ENCODE peak calls at places on chromosome 2, in five cellular contexts. One of them, this sample, is unnamed.

GRCh38 chr2:161134547-161135518 is 25.4 kb upstream of the TANK start:
- DNase-seq in activated T-helper 1 cell treated with Interleukin-2 at 50 U/mL for 16 hours: no peak
- DNase-seq in left ventricle myocardium superior: no peak
- DNase-seq in stimulated activated CD8-positive, alpha-beta memory T cell treated with anti-CD3 and anti-CD28 coated beads, Interleukin-2, amount 100 ng/mL, for 1 hour: no peak
- DNase-seq in HuH-7: no peak
- DNase-seq in this sample: no peak

GRCh38 chr2:240255811-240256703 is 115.6 kb upstream of the OTOS start:
- DNase-seq in activated T-helper 1 cell treated with Interleukin-2 at 50 U/mL for 16 hours: no peak
- DNase-seq in left ventricle myocardium superior: peak; percentile 53
- DNase-seq in stimulated activated CD8-positive, alpha-beta memory T cell treated with anti-CD3 and anti-CD28 coated beads, Interleukin-2, amount 100 ng/mL, for 1 hour: no peak
- DNase-seq in HuH-7: no peak
- DNase-seq in this sample: no peak

GRCh38 chr2:40101076-40101688 is 322.1 kb upstream of the THUMPD2 start:
- DNase-seq in activated T-helper 1 cell treated with Interleukin-2 at 50 U/mL for 16 hours: no peak
- DNase-seq in left ventricle myocardium superior: no peak
- DNase-seq in stimulated activated CD8-positive, alpha-beta memory T cell treated with anti-CD3 and anti-CD28 coated beads, Interleukin-2, amount 100 ng/mL, for 1 hour: no peak
- DNase-seq in HuH-7: no peak
- DNase-seq in this sample: no peak

GRCh38 chr2:174829550-174829949 is 65.3 kb upstream of the CHRNA1 start:
- DNase-seq in activated T-helper 1 cell treated with Interleukin-2 at 50 U/mL for 16 hours: no peak
- DNase-seq in left ventricle myocardium superior: no peak
- DNase-seq in stimulated activated CD8-positive, alpha-beta memory T cell treated with anti-CD3 and anti-CD28 coated beads, Interleukin-2, amount 100 ng/mL, for 1 hour: no peak
- DNase-seq in HuH-7: no peak
- DNase-seq in this sample: no peak

GRCh38 chr2:6914829-6915228 is 2.4 kb upstream of the RNF144A start:
- DNase-seq in activated T-helper 1 cell treated with Interleukin-2 at 50 U/mL for 16 hours: no peak
- DNase-seq in left ventricle myocardium superior: no peak
- DNase-seq in stimulated activated CD8-positive, alpha-beta memory T cell treated with anti-CD3 and anti-CD28 coated beads, Interleukin-2, amount 100 ng/mL, for 1 hour: no peak
- DNase-seq in HuH-7: no peak
- DNase-seq in this sample: no peak

GRCh38 chr2:240165638-240166037 is 25.2 kb upstream of the OTOS start:
- DNase-seq in activated T-helper 1 cell treated with Interleukin-2 at 50 U/mL for 16 hours: no peak
- DNase-seq in left ventricle myocardium superior: peak; percentile 6
- DNase-seq in stimulated activated CD8-positive, alpha-beta memory T cell treated with anti-CD3 and anti-CD28 coated beads, Interleukin-2, amount 100 ng/mL, for 1 hour: no peak
- DNase-seq in HuH-7: no peak
- DNase-seq in this sample: no peak

GRCh38 chr2:119647440-119648169 is 31.4 kb upstream of the TMEM177 start:
- DNase-seq in activated T-helper 1 cell treated with Interleukin-2 at 50 U/mL for 16 hours: no peak
- DNase-seq in left ventricle myocardium superior: no peak
- DNase-seq in stimulated activated CD8-positive, alpha-beta memory T cell treated with anti-CD3 and anti-CD28 coated beads, Interleukin-2, amount 100 ng/mL, for 1 hour: no peak
- DNase-seq in HuH-7: no peak
- DNase-seq in this sample: no peak

GRCh38 chr2:130834091-130834922 is 2.4 kb upstream of the ARHGEF4 start:
- DNase-seq in activated T-helper 1 cell treated with Interleukin-2 at 50 U/mL for 16 hours: no peak
- DNase-seq in left ventricle myocardium superior: no peak
- DNase-seq in stimulated activated CD8-positive, alpha-beta memory T cell treated with anti-CD3 and anti-CD28 coated beads, Interleukin-2, amount 100 ng/mL, for 1 hour: no peak
- DNase-seq in HuH-7: no peak
- DNase-seq in this sample: no peak

GRCh38 chr2:37583867-37584266 is 87.6 kb downstream of the CDC42EP3 start:
- DNase-seq in activated T-helper 1 cell treated with Interleukin-2 at 50 U/mL for 16 hours: no peak
- DNase-seq in left ventricle myocardium superior: no peak
- DNase-seq in stimulated activated CD8-positive, alpha-beta memory T cell treated with anti-CD3 and anti-CD28 coated beads, Interleukin-2, amount 100 ng/mL, for 1 hour: no peak
- DNase-seq in HuH-7: no peak
- DNase-seq in this sample: no peak

GRCh38 chr2:134338180-134338579 is 84.3 kb downstream of the MGAT5 start:
- DNase-seq in activated T-helper 1 cell treated with Interleukin-2 at 50 U/mL for 16 hours: no peak
- DNase-seq in left ventricle myocardium superior: no peak
- DNase-seq in stimulated activated CD8-positive, alpha-beta memory T cell treated with anti-CD3 and anti-CD28 coated beads, Interleukin-2, amount 100 ng/mL, for 1 hour: no peak
- DNase-seq in HuH-7: no peak
- DNase-seq in this sample: no peak

GRCh38 chr2:231167745-231168459 is 30.5 kb upstream of the ARMC9 start:
- DNase-seq in activated T-helper 1 cell treated with Interleukin-2 at 50 U/mL for 16 hours: no peak
- DNase-seq in left ventricle myocardium superior: no peak
- DNase-seq in stimulated activated CD8-positive, alpha-beta memory T cell treated with anti-CD3 and anti-CD28 coated beads, Interleukin-2, amount 100 ng/mL, for 1 hour: no peak
- DNase-seq in HuH-7: no peak
- DNase-seq in this sample: no peak

GRCh38 chr2:120522151-120522751 is 176.3 kb downstream of the INHBB start:
- DNase-seq in activated T-helper 1 cell treated with Interleukin-2 at 50 U/mL for 16 hours: no peak
- DNase-seq in left ventricle myocardium superior: peak; percentile 59
- DNase-seq in stimulated activated CD8-positive, alpha-beta memory T cell treated with anti-CD3 and anti-CD28 coated beads, Interleukin-2, amount 100 ng/mL, for 1 hour: no peak
- DNase-seq in HuH-7: no peak
- DNase-seq in this sample: no peak

GRCh38 chr2:101559576-101559975 is 84.7 kb upstream of the RFX8 start:
- DNase-seq in activated T-helper 1 cell treated with Interleukin-2 at 50 U/mL for 16 hours: no peak
- DNase-seq in left ventricle myocardium superior: peak; percentile 43
- DNase-seq in stimulated activated CD8-positive, alpha-beta memory T cell treated with anti-CD3 and anti-CD28 coated beads, Interleukin-2, amount 100 ng/mL, for 1 hour: no peak
- DNase-seq in HuH-7: no peak
- DNase-seq in this sample: no peak

GRCh38 chr2:176147215-176147789 is 4.0 kb upstream of the HOXD4 start:
- DNase-seq in activated T-helper 1 cell treated with Interleukin-2 at 50 U/mL for 16 hours: no peak
- DNase-seq in left ventricle myocardium superior: no peak
- DNase-seq in stimulated activated CD8-positive, alpha-beta memory T cell treated with anti-CD3 and anti-CD28 coated beads, Interleukin-2, amount 100 ng/mL, for 1 hour: no peak
- DNase-seq in HuH-7: no peak
- DNase-seq in this sample: no peak

GRCh38 chr2:64352292-64352691 is 101.7 kb upstream of the LGALSL start:
- DNase-seq in activated T-helper 1 cell treated with Interleukin-2 at 50 U/mL for 16 hours: no peak
- DNase-seq in left ventricle myocardium superior: no peak
- DNase-seq in stimulated activated CD8-positive, alpha-beta memory T cell treated with anti-CD3 and anti-CD28 coated beads, Interleukin-2, amount 100 ng/mL, for 1 hour: no peak
- DNase-seq in HuH-7: no peak
- DNase-seq in this sample: no peak

GRCh38 chr2:190607014-190607597 is 41.8 kb upstream of the NAB1 start:
- DNase-seq in activated T-helper 1 cell treated with Interleukin-2 at 50 U/mL for 16 hours: no peak
- DNase-seq in left ventricle myocardium superior: no peak
- DNase-seq in stimulated activated CD8-positive, alpha-beta memory T cell treated with anti-CD3 and anti-CD28 coated beads, Interleukin-2, amount 100 ng/mL, for 1 hour: no peak
- DNase-seq in HuH-7: no peak
- DNase-seq in this sample: no peak

GRCh38 chr2:116491292-116491691 is 1323.2 kb upstream of the DDX18 start:
- DNase-seq in activated T-helper 1 cell treated with Interleukin-2 at 50 U/mL for 16 hours: no peak
- DNase-seq in left ventricle myocardium superior: no peak
- DNase-seq in stimulated activated CD8-positive, alpha-beta memory T cell treated with anti-CD3 and anti-CD28 coated beads, Interleukin-2, amount 100 ng/mL, for 1 hour: no peak
- DNase-seq in HuH-7: no peak
- DNase-seq in this sample: no peak

GRCh38 chr2:141707486-141707885 is 423.3 kb downstream of the LRP1B start:
- DNase-seq in activated T-helper 1 cell treated with Interleukin-2 at 50 U/mL for 16 hours: no peak
- DNase-seq in left ventricle myocardium superior: no peak
- DNase-seq in stimulated activated CD8-positive, alpha-beta memory T cell treated with anti-CD3 and anti-CD28 coated beads, Interleukin-2, amount 100 ng/mL, for 1 hour: no peak
- DNase-seq in HuH-7: no peak
- DNase-seq in this sample: no peak

GRCh38 chr2:235034270-235035135 is 82.7 kb downstream of the SH3BP4 start:
- DNase-seq in activated T-helper 1 cell treated with Interleukin-2 at 50 U/mL for 16 hours: no peak
- DNase-seq in left ventricle myocardium superior: no peak
- DNase-seq in stimulated activated CD8-positive, alpha-beta memory T cell treated with anti-CD3 and anti-CD28 coated beads, Interleukin-2, amount 100 ng/mL, for 1 hour: no peak
- DNase-seq in HuH-7: no peak
- DNase-seq in this sample: no peak

GRCh38 chr2:23803275-23803964 is 123.5 kb downstream of the ATAD2B start:
- DNase-seq in activated T-helper 1 cell treated with Interleukin-2 at 50 U/mL for 16 hours: no peak
- DNase-seq in left ventricle myocardium superior: no peak
- DNase-seq in stimulated activated CD8-positive, alpha-beta memory T cell treated with anti-CD3 and anti-CD28 coated beads, Interleukin-2, amount 100 ng/mL, for 1 hour: no peak
- DNase-seq in HuH-7: no peak
- DNase-seq in this sample: no peak

GRCh38 chr2:102975996-102976636 is 214.3 kb downstream of the TMEM182 start:
- DNase-seq in activated T-helper 1 cell treated with Interleukin-2 at 50 U/mL for 16 hours: no peak
- DNase-seq in left ventricle myocardium superior: no peak
- DNase-seq in stimulated activated CD8-positive, alpha-beta memory T cell treated with anti-CD3 and anti-CD28 coated beads, Interleukin-2, amount 100 ng/mL, for 1 hour: no peak
- DNase-seq in HuH-7: peak; percentile 44
- DNase-seq in this sample: no peak

GRCh38 chr2:24539258-24539657 is 48.2 kb downstream of the NCOA1 start:
- DNase-seq in activated T-helper 1 cell treated with Interleukin-2 at 50 U/mL for 16 hours: no peak
- DNase-seq in left ventricle myocardium superior: no peak
- DNase-seq in stimulated activated CD8-positive, alpha-beta memory T cell treated with anti-CD3 and anti-CD28 coated beads, Interleukin-2, amount 100 ng/mL, for 1 hour: no peak
- DNase-seq in HuH-7: no peak
- DNase-seq in this sample: no peak

GRCh38 chr2:95389256-95390119 is 13.0 kb upstream of the FAHD2A start:
- DNase-seq in activated T-helper 1 cell treated with Interleukin-2 at 50 U/mL for 16 hours: no peak
- DNase-seq in left ventricle myocardium superior: peak; percentile 80
- DNase-seq in stimulated activated CD8-positive, alpha-beta memory T cell treated with anti-CD3 and anti-CD28 coated beads, Interleukin-2, amount 100 ng/mL, for 1 hour: peak; percentile 15
- DNase-seq in HuH-7: peak; percentile 83
- DNase-seq in this sample: peak; percentile 54